ENCODE peak calls at places on chromosomes 11 and 22, in nine cellular contexts. A, G, B, R, T, F, S, L and H are unnamed samples.

GRCh38 chr11:11569936-11570491 is 51.8 kb downstream of the GALNT18 start:
- DNase-seq in R (no peak), T (no peak), S (peak), F (no peak), L (no peak), A (no peak), B (peak), G (no peak), H (peak)

GRCh38 chr22:38843716-38844660 is at the start of gene NPTXR:
- DNase-seq in R (peak), G (no peak), A (no peak), B (peak), L (peak), S (no peak), F (no peak), T (peak), H (peak)

GRCh38 chr11:77590194-77590591 is 440 bp downstream of the AQP11 start:
- DNase-seq in F (no peak), L (no peak), A (no peak), G (no peak), S (peak), R (peak), T (no peak), B (peak), H (no peak)

GRCh38 chr11:94895971-94896370 is 77.4 kb downstream of the CWC15 start:
- DNase-seq in B (peak), G (no peak), R (no peak), S (no peak), A (no peak), T (no peak), L (no peak), F (no peak), H (peak)

GRCh38 chr11:117490911-117491310 is 163.3 kb downstream of the CEP164 start:
- DNase-seq in G (no peak), R (no peak), T (no peak), B (no peak), L (no peak), F (no peak), S (no peak), A (no peak), H (peak)

GRCh38 chr11:9091044-9091936 is at the start of gene SCUBE2:
- DNase-seq in L (no peak), S (no peak), T (no peak), R (no peak), F (no peak), B (peak), A (no peak), G (no peak), H (no peak)

GRCh38 chr11:65112551-65113360 is 1.1 kb downstream of the TM7SF2 start:
- DNase-seq in S (no peak), A (peak), R (peak), L (peak), B (peak), G (peak), T (no peak), F (no peak), H (peak)

GRCh38 chr11:13344818-13345217 is 67.2 kb downstream of the BMAL1 start:
- DNase-seq in B (no peak), T (no peak), S (no peak), A (no peak), F (no peak), G (no peak), R (no peak), L (no peak), H (no peak)

GRCh38 chr11:27902981-27903624 is 202.8 kb upstream of the BDNF start:
- DNase-seq in A (no peak), B (peak), L (no peak), S (no peak), R (no peak), G (no peak), T (no peak), F (no peak), H (no peak)

GRCh38 chr22:29315286-29316195 is at the start of gene RASL10A:
- DNase-seq in A (no peak), L (no peak), B (no peak), S (no peak), R (no peak), F (no peak), G (no peak), T (no peak), H (no peak)

GRCh38 chr11:117822522-117823033 is 2.0 kb downstream of the FXYD2 start:
- DNase-seq in A (no peak), G (no peak), S (no peak), L (no peak), F (no peak), R (no peak), T (no peak), B (no peak), H (no peak)

GRCh38 chr22:30837531-30837930 is 131.0 kb downstream of the MORC2 start:
- DNase-seq in A (no peak), F (no peak), S (no peak), R (no peak), T (no peak), L (no peak), G (no peak), B (no peak), H (no peak)

GRCh38 chr11:19617830-19618523 is 94.7 kb upstream of the NAV2 start:
- DNase-seq in T (no peak), S (no peak), G (no peak), F (no peak), L (no peak), R (no peak), B (no peak), A (no peak), H (no peak)

GRCh38 chr11:118610220-118610772 is 2.9 kb downstream of the PHLDB1 start:
- DNase-seq in B (no peak), T (no peak), L (peak), F (no peak), S (no peak), R (no peak), A (no peak), G (no peak), H (no peak)

GRCh38 chr22:22552630-22553029 is 6.4 kb downstream of the PRAME start:
- DNase-seq in G (no peak), T (no peak), A (no peak), S (no peak), L (no peak), B (no peak), F (no peak), R (no peak), H (no peak)

GRCh38 chr11:105609341-105609781 is 512 bp upstream of the GRIA4 start:
- DNase-seq in A (no peak), T (no peak), L (no peak), S (no peak), G (no peak), R (peak), F (no peak), B (peak), H (no peak)

GRCh38 chr22:41524809-41525449 is 19.3 kb downstream of the POLR3H start:
- DNase-seq in G (no peak), S (no peak), B (peak), L (no peak), T (no peak), F (no peak), R (no peak), A (peak), H (no peak)

GRCh38 chr11:73818838-73819237 is 31.2 kb downstream of the MRPL48 start:
- DNase-seq in R (no peak), A (no peak), T (no peak), F (no peak), B (peak), S (no peak), G (no peak), L (no peak), H (no peak)

GRCh38 chr11:5317301-5317700 is 6.8 kb downstream of the OR51B2 start:
- DNase-seq in L (no peak), T (no peak), F (no peak), A (no peak), G (no peak), R (no peak), B (no peak), S (no peak), H (no peak)

GRCh38 chr22:44383652-44384562 is 71.2 kb upstream of the SHISAL1 start:
- DNase-seq in A (no peak), L (no peak), G (no peak), T (no peak), S (no peak), R (no peak), B (no peak), F (peak), H (peak)

GRCh38 chr11:14455648-14456430 is 43.8 kb downstream of the COPB1 start:
- DNase-seq in T (no peak), L (no peak), R (no peak), A (no peak), G (no peak), S (no peak), B (peak), F (no peak), H (no peak)

GRCh38 chr22:41367680-41368542 is 13.8 kb upstream of the TEF start:
- DNase-seq in T (no peak), B (peak), A (no peak), S (peak), G (no peak), R (peak), L (no peak), F (no peak), H (no peak)

GRCh38 chr11:11451501-11452005 is 98.5 kb upstream of the CSNK2A3 start:
- DNase-seq in F (no peak), G (no peak), B (no peak), S (no peak), A (no peak), T (peak), R (no peak), L (no peak), H (no peak)

GRCh38 chr11:65206441-65206841 is 24.7 kb downstream of the CAPN1 start:
- DNase-seq in B (no peak), F (no peak), G (no peak), R (no peak), L (no peak), A (no peak), S (no peak), T (no peak), H (no peak)

GRCh38 chr11:61680622-61681191 is 516 bp downstream of the DAGLA start:
- DNase-seq in L (no peak), R (no peak), F (no peak), S (no peak), B (no peak), T (no peak), A (no peak), G (no peak), H (no peak)

GRCh38 chr11:362642-363442 is 6.5 kb upstream of the B4GALNT4 start:
- DNase-seq in A (no peak), F (no peak), S (no peak), R (no peak), L (no peak), G (no peak), T (no peak), B (no peak), H (no peak)

GRCh38 chr22:39098026-39098425 is 982 bp downstream of the APOBEC3H start:
- DNase-seq in T (no peak), S (no peak), G (no peak), F (no peak), L (no peak), B (no peak), R (no peak), A (no peak), H (peak)

GRCh38 chr11:98736813-98737212 is 283.9 kb upstream of the CNTN5 start:
- DNase-seq in S (no peak), T (no peak), R (no peak), L (no peak), B (no peak), F (no peak), G (no peak), A (no peak), H (no peak)

GRCh38 chr11:88051386-88051785 is 123.9 kb downstream of the RAB38 start:
- DNase-seq in T (no peak), F (no peak), G (no peak), L (no peak), A (no peak), S (no peak), R (no peak), B (peak), H (no peak)